ENCODE peak calls at places on chromosomes 12 and 14, in seven cellular contexts. K, S, H, A, I, B and E are unnamed samples.

GRCh38 chr12:46493352-46494209 is 121.0 kb upstream of the SLC38A2 start:
- DNase-seq in K (no peak), S (no peak), H (no peak), A (no peak), I (no peak), B (peak), E (no peak)

GRCh38 chr12:27305673-27306504 is 26.7 kb upstream of the BMAL2 start:
- DNase-seq in K (no peak), S (peak), H (no peak), A (no peak), I (peak), B (peak), E (no peak)

GRCh38 chr14:58617619-58618018 is 20.1 kb upstream of the DACT1 start:
- DNase-seq in K (no peak), S (no peak), H (no peak), A (no peak), I (no peak), B (no peak), E (no peak)

GRCh38 chr12:61757831-61758505 is 502.2 kb upstream of the USP15 start:
- DNase-seq in K (no peak), S (no peak), H (no peak), A (no peak), I (no peak), B (no peak), E (no peak)

GRCh38 chr12:51217968-51218606 is at the start of gene POU6F1:
- DNase-seq in K (peak), S (peak), H (peak), A (peak), I (peak), B (peak), E (peak)

GRCh38 chr14:89699076-89699475 is 255.5 kb downstream of the EFCAB11 start:
- DNase-seq in K (no peak), S (no peak), H (no peak), A (no peak), I (no peak), B (no peak), E (no peak)

GRCh38 chr14:105392161-105393090 is 5.9 kb upstream of the TEX22 start:
- DNase-seq in K (no peak), S (no peak), H (no peak), A (no peak), I (no peak), B (no peak), E (no peak)

GRCh38 chr14:92351750-92352149 is 28.8 kb downstream of the SLC24A4 start:
- DNase-seq in K (no peak), S (no peak), H (no peak), A (no peak), I (no peak), B (no peak), E (no peak)

GRCh38 chr12:79927772-79928474 is 7.0 kb downstream of the PPP1R12A start:
- DNase-seq in K (no peak), S (no peak), H (no peak), A (peak), I (no peak), B (no peak), E (no peak)

GRCh38 chr14:21965042-21965441 is 291.4 kb upstream of the OR4E1 start:
- DNase-seq in K (no peak), S (no peak), H (no peak), A (no peak), I (no peak), B (no peak), E (no peak)

DNA sequence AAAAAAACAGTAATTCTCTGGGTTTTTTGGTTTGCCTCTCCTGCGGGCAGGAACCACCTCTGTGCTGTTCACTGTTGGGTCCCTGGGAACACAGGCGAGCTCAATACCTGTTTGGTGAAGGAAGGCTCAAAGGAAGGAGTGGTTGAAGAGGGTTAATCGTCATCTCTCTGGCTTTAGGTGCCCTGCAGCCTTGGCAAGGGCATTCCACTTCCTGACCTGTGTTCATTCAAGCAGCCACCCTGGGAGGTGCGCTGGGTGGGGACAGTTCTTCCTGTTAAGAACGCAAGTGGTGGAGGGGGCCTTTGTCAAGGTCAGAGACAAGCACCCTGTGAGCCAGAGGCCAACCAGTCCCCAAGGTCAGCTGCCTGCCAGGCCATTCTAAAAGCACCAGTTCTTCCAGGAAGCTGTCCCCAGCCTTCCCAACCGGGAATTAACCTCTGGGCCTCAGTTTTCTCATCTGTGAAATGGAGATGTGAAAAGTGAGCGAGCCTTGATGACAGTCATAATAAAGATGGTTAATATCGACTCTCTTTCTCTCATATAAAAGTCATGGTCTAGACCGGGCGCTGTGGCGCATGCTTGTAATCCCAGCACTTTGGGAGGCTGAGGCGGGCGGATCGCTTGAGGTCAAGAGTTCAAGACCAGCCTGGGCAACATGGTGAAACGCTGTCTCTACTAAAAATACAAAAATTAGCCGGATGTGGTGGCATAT is 6.3 kb downstream of the RHOF start:
- DNase-seq in K (no peak), S (no peak), H (no peak), A (no peak), I (no peak), B (no peak), E (no peak)
- TF ChIP-seq TAF1 in K (no peak), S (no peak), H (no peak), A (no peak), I (no peak), B (no peak), E (no peak)

DNA sequence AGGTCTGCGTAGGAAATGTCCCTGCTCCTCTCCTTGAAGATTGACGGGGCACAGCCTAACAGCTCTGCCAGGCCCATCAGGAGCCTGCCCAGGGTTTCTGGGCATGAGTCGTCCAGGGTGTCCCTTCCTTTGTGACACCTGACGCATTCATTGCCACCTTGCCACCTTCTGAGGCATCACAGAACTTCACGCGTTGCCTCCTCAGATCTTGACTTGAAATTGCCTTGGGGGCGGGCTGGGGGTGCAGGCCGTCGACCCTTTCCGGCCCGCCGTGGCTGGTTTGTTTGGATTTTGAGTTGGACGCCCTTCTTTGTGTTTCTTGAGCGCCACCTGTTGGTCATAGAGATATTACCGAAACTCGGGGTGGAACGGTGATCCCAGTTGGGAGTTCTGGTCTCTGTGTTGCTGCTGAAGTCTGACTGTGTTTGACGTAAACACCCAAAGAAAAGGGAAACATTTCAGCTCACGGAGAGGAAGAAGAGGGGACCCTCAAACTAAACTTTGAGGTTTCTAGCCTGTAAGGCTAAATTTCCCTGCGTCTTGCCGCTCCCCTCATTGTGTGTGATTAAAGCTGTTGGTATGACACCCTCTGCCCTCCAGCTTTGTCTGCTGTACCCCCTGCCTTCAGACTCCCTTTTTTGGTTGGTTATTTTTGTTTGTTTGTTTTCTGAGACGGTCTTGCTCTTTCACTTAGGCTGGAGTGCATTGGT is 44.6 kb downstream of the MLXIP start:
- DNase-seq in K (no peak), S (peak), H (peak), A (no peak), I (peak), B (peak), E (peak)
- TF ChIP-seq TAF1 in K (no peak), S (no peak), H (no peak), A (no peak), I (no peak), B (no peak), E (no peak)

GRCh38 chr12:48145981-48146380 is 11.3 kb downstream of the ASB8 start:
- DNase-seq in K (no peak), S (no peak), H (no peak), A (no peak), I (no peak), B (no peak), E (no peak)
- TF ChIP-seq TAF1 in K (no peak), S (no peak), H (no peak), A (no peak), I (no peak), B (no peak), E (no peak)

GRCh38 chr14:72649603-72650227 is 244.2 kb downstream of the DPF3 start:
- DNase-seq in K (no peak), S (no peak), H (no peak), A (no peak), I (no peak), B (no peak), E (no peak)
- TF ChIP-seq TAF1 in K (no peak), S (no peak), H (no peak), A (no peak), I (no peak), B (no peak), E (no peak)

DNA sequence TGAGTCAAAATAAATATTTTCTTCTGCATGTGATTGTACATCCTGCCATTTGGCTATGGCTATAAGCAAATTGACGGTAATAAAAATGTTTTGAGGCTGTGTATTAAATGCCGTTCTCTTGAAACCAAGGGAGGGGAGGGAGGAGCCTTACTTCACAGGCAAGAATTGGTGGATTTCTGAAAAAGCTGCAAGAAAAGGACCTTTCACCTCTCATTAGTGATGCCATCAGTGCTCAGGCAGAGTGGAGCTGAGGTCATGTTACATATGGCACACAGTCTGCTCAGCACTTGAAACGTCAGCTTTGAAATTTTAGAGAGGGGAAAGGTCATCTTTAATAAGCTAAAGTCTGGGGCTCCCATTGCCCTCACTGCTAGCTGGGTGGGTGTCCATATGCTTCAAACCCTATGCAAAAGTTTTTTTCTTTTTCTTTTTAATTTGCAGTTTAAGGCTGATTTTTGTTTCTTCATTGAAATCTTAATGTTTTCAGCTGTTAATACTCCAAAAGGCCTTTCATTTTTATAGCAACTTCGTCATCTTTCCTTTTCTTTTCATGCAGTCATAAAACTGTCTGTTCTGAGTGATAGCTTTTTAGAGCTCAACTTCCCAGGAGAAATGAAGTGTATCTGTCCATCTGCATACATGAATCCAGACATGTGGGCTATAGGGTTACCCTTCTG is 9.8 kb upstream of the SIX1 start:
- DNase-seq in K (no peak), S (no peak), H (no peak), A (no peak), I (no peak), B (peak), E (no peak)
- TF ChIP-seq TAF1 in K (no peak), S (no peak), H (no peak), A (no peak), I (no peak), B (no peak), E (no peak)

DNA sequence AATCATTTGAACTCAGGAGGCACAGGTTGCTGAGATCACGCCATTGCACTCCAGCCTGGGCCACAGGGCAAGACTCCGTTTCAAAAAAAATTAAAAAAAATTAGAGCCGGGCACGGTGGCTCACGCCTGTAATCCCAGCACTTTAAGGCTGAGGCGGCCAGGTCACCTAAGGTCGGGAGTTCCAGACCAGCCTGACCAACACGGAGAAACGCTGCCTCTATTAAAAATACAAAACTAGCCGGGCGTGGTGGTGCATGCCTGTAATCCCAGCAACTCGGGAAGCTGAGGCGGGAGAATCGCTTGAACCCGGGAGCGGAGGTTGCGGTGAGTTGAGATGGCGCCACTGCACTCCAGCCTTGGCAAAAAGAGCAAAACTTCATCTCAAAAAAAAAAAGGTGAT is 35.7 kb downstream of the R3HDM2 start:
- DNase-seq in K (no peak), S (no peak), H (no peak), A (no peak), I (no peak), B (no peak), E (no peak)
- TF ChIP-seq TAF1 in K (no peak), S (no peak), H (no peak), A (no peak), I (no peak), B (no peak), E (no peak)

DNA sequence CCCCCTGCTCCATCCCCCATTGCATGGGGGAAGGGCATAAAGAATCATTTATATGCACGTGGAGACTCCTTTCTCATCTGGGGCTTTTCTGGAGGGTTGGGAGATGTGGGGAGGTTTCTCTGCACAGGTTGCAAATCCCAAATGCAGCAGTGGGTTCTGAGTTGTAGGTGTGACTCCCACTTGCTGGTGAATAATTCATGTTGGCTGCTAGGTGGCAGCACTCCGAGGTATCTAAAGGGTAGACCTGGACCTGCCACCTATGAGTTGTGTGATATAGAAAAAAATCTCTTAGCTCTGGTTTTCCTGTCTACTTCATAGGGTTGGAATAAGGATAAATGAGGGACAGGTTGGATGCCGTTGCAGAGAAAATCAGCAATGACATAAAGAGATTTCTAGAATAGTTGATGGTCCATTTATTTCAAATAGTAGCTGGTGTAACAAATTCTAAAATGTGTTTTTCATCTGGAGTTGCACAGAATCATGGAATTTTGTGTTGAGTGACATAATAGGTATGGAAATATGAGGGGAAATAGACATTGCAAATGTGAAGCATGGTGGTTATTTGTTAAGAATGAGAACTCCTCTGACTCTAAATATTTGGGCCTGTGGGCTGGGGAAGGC is 4.6 kb downstream of the MARCHF9 start:
- DNase-seq in K (no peak), S (peak), H (no peak), A (no peak), I (no peak), B (peak), E (no peak)
- TF ChIP-seq TAF1 in K (no peak), S (no peak), H (no peak), A (no peak), I (no peak), B (no peak), E (no peak)

DNA sequence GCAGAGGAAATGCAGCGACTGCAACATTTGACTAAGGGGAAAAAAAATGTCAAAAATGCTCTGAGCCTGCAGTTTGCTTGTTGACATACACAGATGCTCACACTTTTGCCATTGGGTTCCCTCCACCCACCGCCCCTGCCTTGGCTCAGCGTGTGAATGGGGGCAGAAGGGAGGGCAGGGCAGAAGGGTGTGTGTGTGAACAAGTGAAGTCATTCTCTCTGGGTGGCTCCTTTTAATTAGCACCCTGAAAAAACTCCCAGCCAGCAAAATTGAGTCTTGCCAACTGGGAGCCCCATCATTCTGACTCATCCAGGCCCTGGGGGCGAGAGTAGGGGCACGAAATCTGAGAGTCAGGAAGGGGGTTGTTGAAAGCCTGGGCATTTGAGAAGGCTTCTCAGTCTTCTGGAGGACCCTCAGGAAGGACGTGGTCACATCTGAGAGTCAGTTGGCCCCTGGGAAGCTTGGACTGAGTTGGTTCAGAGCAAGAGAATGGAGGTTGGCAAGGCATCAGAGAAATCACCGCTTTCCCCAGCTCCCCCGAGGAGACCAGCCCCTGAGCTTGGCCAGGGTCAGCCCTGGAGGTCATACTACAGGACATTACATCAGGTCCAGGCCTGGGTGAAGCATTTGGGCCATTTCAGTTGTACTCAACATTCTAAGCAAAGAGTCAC is 22.6 kb upstream of the KRT78 start:
- DNase-seq in K (no peak), S (no peak), H (no peak), A (no peak), I (no peak), B (no peak), E (no peak)
- TF ChIP-seq TAF1 in K (no peak), S (no peak), H (no peak), A (no peak), I (no peak), B (no peak), E (no peak)

DNA sequence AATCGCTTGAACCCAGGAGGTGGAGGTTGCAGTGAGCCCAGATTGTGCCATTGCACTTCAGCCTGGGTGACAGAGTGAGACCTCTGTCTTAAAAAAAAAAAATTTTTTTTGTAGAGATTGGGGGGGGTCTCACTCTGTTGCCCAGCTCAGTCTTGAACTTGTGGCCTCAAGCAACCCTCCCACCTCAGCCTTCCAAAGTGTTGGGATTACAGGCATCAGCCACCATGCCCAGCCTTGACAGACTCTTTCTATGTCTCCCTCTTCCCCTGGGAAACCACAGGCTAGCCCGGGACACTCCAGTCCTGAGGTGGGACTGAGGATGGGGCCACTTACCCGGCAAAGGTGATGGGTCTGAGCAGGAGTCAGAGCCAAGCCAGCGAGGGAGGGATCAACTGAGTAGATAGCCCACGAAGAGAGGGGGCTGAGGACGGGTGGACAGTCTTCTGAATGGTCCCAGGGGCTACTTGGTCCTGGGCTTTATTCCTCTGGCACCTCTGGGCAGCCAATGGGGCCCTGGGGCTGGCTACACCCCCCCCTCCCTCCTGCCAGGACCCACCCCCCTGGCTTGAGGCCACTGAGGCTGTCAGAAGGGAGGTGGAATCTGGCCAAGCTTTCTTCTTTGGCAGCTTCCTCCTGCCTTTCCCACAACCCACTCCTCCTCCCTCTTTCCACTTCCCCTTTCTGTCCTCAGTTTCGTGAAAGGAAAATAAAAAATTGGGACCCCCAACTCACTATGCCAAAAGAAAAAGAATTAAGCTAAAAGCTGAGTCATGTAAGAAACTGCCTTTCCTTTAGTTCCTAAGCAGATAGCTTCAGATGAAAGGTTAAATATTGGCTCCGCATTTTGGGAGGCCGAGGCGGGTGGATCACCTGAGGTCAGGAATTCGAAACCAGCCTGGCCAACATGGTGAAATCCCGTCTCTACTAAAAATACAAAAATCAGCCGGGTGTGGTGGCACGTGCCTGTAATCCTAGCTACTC is at the start of gene SDS:
- DNase-seq in K (no peak), S (peak), H (no peak), A (no peak), I (peak), B (no peak), E (no peak)
- TF ChIP-seq TAF1 in K (no peak), S (no peak), H (no peak), A (no peak), I (no peak), B (no peak), E (no peak)

GRCh38 chr12:89697256-89697655 is 11.4 kb downstream of the ATP2B1 start:
- DNase-seq in K (no peak), S (no peak), H (no peak), A (no peak), I (no peak), B (no peak), E (no peak)
- TF ChIP-seq TAF1 in K (no peak), S (no peak), H (no peak), A (no peak), I (no peak), B (no peak), E (no peak)